ENCODE peak calls at places on chromosomes 13 and 19, in six cellular contexts. One of them, this sample, is unnamed.

GRCh38 chr13:67147257-67148218 is 82.6 kb downstream of the PCDH9 start:
- DNase-seq in fibroblast of lung: peak
- DNase-seq in H9: no peak
- DNase-seq in neural progenitor cell: peak
- DNase-seq in PC-3: peak
- DNase-seq in HCT116: no peak
- DNase-seq in this sample: no peak

GRCh38 chr19:33374406-33374703 is 846 bp downstream of the CEBPG start:
- DNase-seq in H9: no peak
- DNase-seq in neural progenitor cell: peak
- DNase-seq in fibroblast of lung: peak
- DNase-seq in HCT116: no peak
- DNase-seq in PC-3: peak
- DNase-seq in this sample: no peak

GRCh38 chr13:114035583-114036501 is 62.0 kb upstream of the C13orf46 start:
- DNase-seq in neural progenitor cell: peak
- DNase-seq in PC-3: no peak
- DNase-seq in fibroblast of lung: peak
- DNase-seq in HCT116: no peak
- DNase-seq in H9: no peak
- DNase-seq in this sample: peak

GRCh38 chr19:44648536-44649370 is 5.0 kb downstream of the PVR start:
- DNase-seq in fibroblast of lung: peak
- DNase-seq in PC-3: peak
- DNase-seq in neural progenitor cell: no peak
- DNase-seq in HCT116: no peak
- DNase-seq in H9: no peak
- DNase-seq in this sample: no peak

GRCh38 chr19:45952691-45953505 is 20.8 kb downstream of the NOVA2 start:
- DNase-seq in HCT116: no peak
- DNase-seq in PC-3: peak
- DNase-seq in fibroblast of lung: peak
- DNase-seq in neural progenitor cell: peak
- DNase-seq in H9: peak
- DNase-seq in this sample: peak

GRCh38 chr13:79336971-79337370 is 69.1 kb downstream of the RBM26 start:
- DNase-seq in fibroblast of lung: no peak
- DNase-seq in neural progenitor cell: no peak
- DNase-seq in H9: no peak
- DNase-seq in PC-3: no peak
- DNase-seq in HCT116: no peak
- DNase-seq in this sample: no peak

GRCh38 chr19:9597027-9597426 is 12.7 kb upstream of the ZNF121 start:
- DNase-seq in H9: no peak
- DNase-seq in HCT116: peak
- DNase-seq in PC-3: peak
- DNase-seq in neural progenitor cell: no peak
- DNase-seq in fibroblast of lung: peak
- DNase-seq in this sample: no peak

GRCh38 chr19:14561832-14562351 is 10.0 kb downstream of the NDUFB7 start:
- DNase-seq in PC-3: no peak
- DNase-seq in HCT116: no peak
- DNase-seq in H9: peak
- DNase-seq in fibroblast of lung: peak
- DNase-seq in neural progenitor cell: no peak
- DNase-seq in this sample: peak

GRCh38 chr19:21482863-21483276 is 22.5 kb upstream of the ZNF429 start:
- DNase-seq in PC-3: peak
- DNase-seq in neural progenitor cell: peak
- DNase-seq in fibroblast of lung: peak
- DNase-seq in HCT116: peak
- DNase-seq in H9: peak
- DNase-seq in this sample: peak

GRCh38 chr13:51786425-51787010 is 17.4 kb downstream of the DHRS12 start:
- DNase-seq in fibroblast of lung: peak
- DNase-seq in neural progenitor cell: no peak
- DNase-seq in H9: no peak
- DNase-seq in PC-3: no peak
- DNase-seq in HCT116: no peak
- DNase-seq in this sample: no peak

GRCh38 chr13:49791214-49791752 is 1.2 kb downstream of the KPNA3 start:
- DNase-seq in fibroblast of lung: peak
- DNase-seq in PC-3: peak
- DNase-seq in neural progenitor cell: peak
- DNase-seq in HCT116: no peak
- DNase-seq in H9: no peak
- DNase-seq in this sample: peak

GRCh38 chr13:88464851-88465250 is 793.7 kb downstream of the SLITRK5 start:
- DNase-seq in HCT116: no peak
- DNase-seq in neural progenitor cell: no peak
- DNase-seq in PC-3: no peak
- DNase-seq in H9: no peak
- DNase-seq in fibroblast of lung: no peak
- DNase-seq in this sample: no peak

GRCh38 chr13:21365574-21365973 is 93.5 kb downstream of the ZDHHC20 start:
- DNase-seq in fibroblast of lung: no peak
- DNase-seq in PC-3: no peak
- DNase-seq in neural progenitor cell: no peak
- DNase-seq in HCT116: no peak
- DNase-seq in H9: no peak
- DNase-seq in this sample: no peak

GRCh38 chr19:336067-336614 is 8.5 kb downstream of the MIER2 start:
- DNase-seq in H9: no peak
- DNase-seq in PC-3: no peak
- DNase-seq in HCT116: no peak
- DNase-seq in neural progenitor cell: no peak
- DNase-seq in fibroblast of lung: no peak
- DNase-seq in this sample: no peak

GRCh38 chr19:18444513-18444912 is 6.6 kb upstream of the ISYNA1 start:
- DNase-seq in HCT116: no peak
- DNase-seq in PC-3: no peak
- DNase-seq in neural progenitor cell: no peak
- DNase-seq in H9: no peak
- DNase-seq in fibroblast of lung: no peak
- DNase-seq in this sample: no peak

GRCh38 chr19:56317749-56318148 is 3.1 kb upstream of the ZSCAN5A start:
- DNase-seq in fibroblast of lung: no peak
- DNase-seq in PC-3: no peak
- DNase-seq in neural progenitor cell: no peak
- DNase-seq in HCT116: no peak
- DNase-seq in H9: no peak
- DNase-seq in this sample: no peak

GRCh38 chr19:18995804-18996241 is 37.5 kb downstream of the SUGP2 start:
- DNase-seq in HCT116: peak
- DNase-seq in fibroblast of lung: peak
- DNase-seq in neural progenitor cell: peak
- DNase-seq in H9: peak
- DNase-seq in PC-3: peak
- DNase-seq in this sample: peak

GRCh38 chr19:51325161-51325979 is 13.9 kb downstream of the IGLON5 start:
- DNase-seq in HCT116: no peak
- DNase-seq in PC-3: no peak
- DNase-seq in fibroblast of lung: no peak
- DNase-seq in H9: no peak
- DNase-seq in neural progenitor cell: no peak
- DNase-seq in this sample: no peak

DNA sequence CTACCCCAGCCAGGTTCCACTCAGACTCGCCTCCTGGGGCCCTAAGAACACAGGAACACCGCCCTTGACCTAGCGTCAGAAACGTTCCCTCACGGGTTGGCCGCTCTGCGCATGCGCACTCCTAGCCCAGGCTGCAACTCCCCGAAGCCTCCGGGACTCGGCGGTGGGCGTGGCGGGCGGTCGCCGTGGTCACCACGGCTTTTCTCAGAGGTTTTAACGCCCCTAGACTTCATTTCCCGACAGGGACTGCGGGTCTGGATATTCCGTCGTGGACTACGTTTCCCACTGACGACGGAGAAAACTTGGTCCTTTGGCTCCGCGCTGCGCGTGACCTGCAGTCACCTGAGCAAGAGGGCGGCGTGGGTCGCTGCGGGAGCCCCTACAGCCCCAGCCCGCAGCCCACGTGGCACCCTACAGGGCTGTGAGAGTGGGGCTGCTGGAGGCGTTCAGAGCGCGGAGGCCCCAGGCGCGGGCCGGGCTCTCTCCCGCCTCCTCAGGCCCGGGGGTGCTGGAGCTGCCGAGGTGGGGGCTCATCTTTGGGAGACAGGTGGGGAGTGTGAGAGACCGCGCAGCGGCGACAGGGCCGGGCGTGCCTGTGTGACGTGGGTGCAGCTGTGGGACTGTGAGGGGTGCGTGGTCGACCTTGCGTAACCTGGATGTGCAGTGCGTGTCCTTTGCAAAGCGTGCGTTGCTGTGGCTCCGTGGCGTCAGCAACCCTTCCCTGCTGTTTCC is 38.0 kb upstream of the ZNF573 start:
- DNase-seq in HCT116: no peak
- DNase-seq in fibroblast of lung: peak
- DNase-seq in PC-3: no peak
- DNase-seq in H9: peak
- DNase-seq in neural progenitor cell: peak
- DNase-seq in this sample: peak
- H2AFZ ChIP-seq in HCT116: no peak
- H2AFZ ChIP-seq in fibroblast of lung: peak
- H2AFZ ChIP-seq in PC-3: no peak
- H2AFZ ChIP-seq in H9: no peak
- H2AFZ ChIP-seq in neural progenitor cell: peak
- H2AFZ ChIP-seq in this sample: peak

DNA sequence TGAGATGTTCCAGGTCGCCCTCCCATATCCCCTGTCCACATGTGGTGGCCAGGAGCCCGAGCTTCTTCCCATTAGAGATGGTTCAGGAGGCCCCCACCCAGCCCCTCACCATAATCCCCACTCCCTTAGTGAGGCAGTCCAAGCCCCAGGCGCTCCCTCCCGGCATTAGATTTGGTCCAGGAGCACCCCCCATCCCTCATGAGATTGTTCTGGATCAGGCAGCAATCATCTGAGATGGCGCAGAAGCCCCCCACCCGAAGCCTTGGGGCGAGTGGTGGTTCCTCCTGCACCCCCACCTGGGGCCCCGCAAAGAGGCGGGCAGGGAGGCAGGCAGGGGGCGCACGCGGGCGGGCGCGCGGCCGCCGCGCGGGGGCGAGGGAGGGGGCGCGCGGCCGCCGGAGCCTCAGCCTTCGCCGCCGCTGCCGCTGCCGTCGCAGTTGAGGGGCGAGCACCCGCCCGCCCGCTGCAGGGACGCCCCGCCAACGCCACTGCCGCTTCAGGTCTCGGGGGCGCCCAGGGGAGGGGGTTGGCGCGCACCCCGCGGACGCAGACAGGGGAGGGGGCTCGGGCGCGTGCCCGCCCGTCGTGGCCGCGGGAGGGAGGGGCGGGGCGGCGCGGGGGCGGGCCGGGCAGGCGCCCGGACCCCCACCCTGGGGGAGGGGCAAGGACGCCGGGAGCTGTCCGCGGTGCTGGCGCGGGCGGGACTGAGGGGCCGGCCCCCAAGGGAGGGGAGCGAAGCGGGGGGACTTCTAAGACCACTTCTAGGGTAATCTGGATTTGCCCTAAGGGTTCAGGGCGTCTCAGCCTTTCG is 46.4 kb upstream of the SHKBP1 start:
- DNase-seq in HCT116: no peak
- DNase-seq in H9: peak
- DNase-seq in fibroblast of lung: no peak
- DNase-seq in neural progenitor cell: peak
- DNase-seq in PC-3: no peak
- DNase-seq in this sample: peak
- TF ChIP-seq CTCF in HCT116: peak
- TF ChIP-seq CTCF in H9: peak
- TF ChIP-seq CTCF in fibroblast of lung: no peak
- TF ChIP-seq CTCF in neural progenitor cell: peak
- TF ChIP-seq CTCF in PC-3: peak
- TF ChIP-seq CTCF in this sample: peak

GRCh38 chr13:84139561-84140158 is 257.4 kb upstream of the SLITRK1 start:
- DNase-seq in HCT116: no peak
- DNase-seq in H9: no peak
- DNase-seq in fibroblast of lung: no peak
- DNase-seq in neural progenitor cell: no peak
- DNase-seq in PC-3: no peak
- DNase-seq in this sample: no peak
- H2AFZ ChIP-seq in HCT116: no peak
- H2AFZ ChIP-seq in H9: no peak
- H2AFZ ChIP-seq in fibroblast of lung: no peak
- H2AFZ ChIP-seq in neural progenitor cell: no peak
- H2AFZ ChIP-seq in PC-3: no peak
- H2AFZ ChIP-seq in this sample: no peak

GRCh38 chr13:33445476-33445875 is 159.9 kb upstream of the STARD13 start:
- DNase-seq in PC-3: peak
- DNase-seq in HCT116: no peak
- DNase-seq in H9: no peak
- DNase-seq in neural progenitor cell: no peak
- DNase-seq in fibroblast of lung: no peak
- DNase-seq in this sample: no peak

GRCh38 chr13:33435207-33435606 is 149.7 kb upstream of the STARD13 start:
- DNase-seq in fibroblast of lung: no peak
- DNase-seq in neural progenitor cell: no peak
- DNase-seq in HCT116: no peak
- DNase-seq in H9: no peak
- DNase-seq in PC-3: no peak
- DNase-seq in this sample: no peak

GRCh38 chr13:33445024-33445423 is 159.5 kb upstream of the STARD13 start:
- DNase-seq in fibroblast of lung: no peak
- DNase-seq in HCT116: no peak
- DNase-seq in H9: no peak
- DNase-seq in PC-3: peak
- DNase-seq in neural progenitor cell: no peak
- DNase-seq in this sample: no peak

GRCh38 chr13:33446821-33447481 is 161.4 kb upstream of the STARD13 start:
- DNase-seq in H9: no peak
- DNase-seq in HCT116: no peak
- DNase-seq in fibroblast of lung: no peak
- DNase-seq in PC-3: peak
- DNase-seq in neural progenitor cell: no peak
- DNase-seq in this sample: peak

DNA sequence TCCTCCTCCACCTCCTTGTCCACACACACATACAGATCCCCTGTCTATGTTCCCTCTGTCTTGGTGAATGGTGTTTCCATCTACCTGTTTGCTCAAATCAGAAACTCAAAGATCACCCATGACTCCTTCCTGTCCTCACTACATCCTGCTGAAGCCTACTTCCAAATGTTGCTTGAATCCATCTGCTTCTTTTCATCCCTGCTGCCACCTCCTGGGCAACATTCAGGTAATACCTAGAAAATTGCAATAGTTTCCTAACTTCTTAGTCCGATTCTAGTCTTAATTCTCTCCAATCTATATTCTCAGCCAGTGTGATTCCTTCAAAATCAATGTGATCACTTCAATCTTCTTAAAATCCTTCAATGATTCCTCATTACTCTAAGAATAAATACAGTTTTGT is 155.5 kb upstream of the STARD13 start:
- DNase-seq in PC-3: peak
- DNase-seq in fibroblast of lung: peak
- DNase-seq in neural progenitor cell: peak
- DNase-seq in HCT116: peak
- DNase-seq in H9: peak
- DNase-seq in this sample: peak
- TF ChIP-seq CTCF in PC-3: peak
- TF ChIP-seq CTCF in fibroblast of lung: peak
- TF ChIP-seq CTCF in neural progenitor cell: peak
- TF ChIP-seq CTCF in HCT116: peak
- TF ChIP-seq CTCF in H9: peak
- TF ChIP-seq CTCF in this sample: peak